ENCODE peak calls at places on chromosomes 1 and 21, in four cellular contexts. N is neural progenitor cell, V is ovary, Q is thoracic aorta. T is an unnamed sample.

GRCh38 chr21:42646836-42647235 is 6.6 kb upstream of the PDE9A start:
- DNase-seq in V (no peak), Q (no peak), N (no peak), T (no peak)

GRCh38 chr1:8061210-8061609 is 35.1 kb upstream of the ERRFI1 start:
- DNase-seq in N (no peak), V (no peak), Q (no peak), T (no peak)

GRCh38 chr1:21852282-21853129 is 40.4 kb downstream of the LDLRAD2 start:
- DNase-seq in Q (no peak), N (no peak), V (no peak), T (no peak)

GRCh38 chr1:24635195-24635843 is 7.8 kb upstream of the SRRM1 start:
- DNase-seq in N (peak; percentile 75), V (no peak), Q (no peak), T (no peak)

GRCh38 chr1:230972855-230973271 is 5.8 kb downstream of the TTC13 start:
- DNase-seq in Q (no peak), V (no peak), N (no peak), T (no peak)

GRCh38 chr1:20964540-20965484 is 177.7 kb upstream of the HP1BP3 start:
- DNase-seq in N (no peak), V (no peak), Q (no peak), T (no peak)

GRCh38 chr1:22654692-22655091 is 1.7 kb downstream of the C1QB start:
- DNase-seq in N (no peak), Q (no peak), V (no peak), T (no peak)

GRCh38 chr1:238063454-238063853 is 172.7 kb upstream of the ZP4 start:
- DNase-seq in N (no peak), Q (no peak), V (no peak), T (no peak)

GRCh38 chr1:15852828-15853302 is 5.4 kb downstream of the SPEN start:
- DNase-seq in V (no peak), Q (no peak), N (no peak), T (no peak)
- H3K27ac ChIP-seq in V (no peak overlapping the region), Q (no peak overlapping the region), N (no peak overlapping the region), T (peak overlapping the region; percentile 98)

GRCh38 chr1:113053344-113054138 is 19.5 kb upstream of the LRIG2 start:
- DNase-seq in N (no peak), V (no peak), Q (no peak), T (no peak)

GRCh38 chr1:113058861-113059441 is 14.0 kb upstream of the LRIG2 start:
- DNase-seq in V (no peak), N (peak; percentile 28), Q (no peak), T (no peak)

GRCh38 chr1:113055570-113055969 is 17.4 kb upstream of the LRIG2 start:
- DNase-seq in N (no peak), V (no peak), Q (no peak), T (no peak)

GRCh38 chr1:113057006-113057405 is 16.0 kb upstream of the LRIG2 start:
- DNase-seq in Q (no peak), V (peak; percentile 23), N (peak; percentile 19), T (no peak)
- TF ChIP-seq CTCF in Q (no peak), V (no peak), N (no peak), T (no peak)

GRCh38 chr1:6962956-6963915 is 178.0 kb downstream of the CAMTA1 start:
- DNase-seq in Q (no peak), V (peak; percentile 63), N (peak; percentile 99), T (no peak)

GRCh38 chr1:6960291-6960758 is 175.1 kb downstream of the CAMTA1 start:
- DNase-seq in Q (no peak), N (no peak), V (peak; percentile 59), T (no peak)

GRCh38 chr1:6961289-6961688 is 176.0 kb downstream of the CAMTA1 start:
- DNase-seq in V (no peak), Q (no peak), N (no peak), T (no peak)

GRCh38 chr1:6962390-6962955 is 177.2 kb downstream of the CAMTA1 start:
- DNase-seq in V (peak; percentile 47), Q (no peak), N (peak; percentile 99), T (no peak)

DNA sequence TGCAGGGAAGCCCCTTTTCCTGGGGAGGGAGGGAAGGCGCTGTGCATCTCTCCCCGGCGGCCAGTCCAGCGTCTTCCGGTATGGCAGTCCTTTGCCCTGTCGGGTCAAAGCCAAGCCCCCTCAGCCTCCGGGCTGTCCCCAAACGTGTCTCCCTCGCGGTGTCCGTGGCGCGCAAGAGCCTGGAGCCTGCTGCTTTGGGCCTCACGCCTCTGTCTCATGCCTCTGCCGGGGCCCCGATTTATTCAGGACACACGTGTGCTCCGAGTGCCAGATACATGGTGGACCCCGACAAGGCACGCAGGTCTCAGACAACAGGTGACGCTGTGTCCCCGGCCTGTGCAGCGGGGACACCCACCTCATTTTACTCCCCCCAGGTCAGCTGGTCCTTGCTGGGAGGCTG is 176.7 kb downstream of the CAMTA1 start:
- DNase-seq in Q (no peak), N (no peak), V (no peak), T (no peak)
- H3K27ac ChIP-seq in Q (no peak overlapping the region), N (no peak overlapping the region), V (no peak overlapping the region), T (no peak overlapping the region)

DNA sequence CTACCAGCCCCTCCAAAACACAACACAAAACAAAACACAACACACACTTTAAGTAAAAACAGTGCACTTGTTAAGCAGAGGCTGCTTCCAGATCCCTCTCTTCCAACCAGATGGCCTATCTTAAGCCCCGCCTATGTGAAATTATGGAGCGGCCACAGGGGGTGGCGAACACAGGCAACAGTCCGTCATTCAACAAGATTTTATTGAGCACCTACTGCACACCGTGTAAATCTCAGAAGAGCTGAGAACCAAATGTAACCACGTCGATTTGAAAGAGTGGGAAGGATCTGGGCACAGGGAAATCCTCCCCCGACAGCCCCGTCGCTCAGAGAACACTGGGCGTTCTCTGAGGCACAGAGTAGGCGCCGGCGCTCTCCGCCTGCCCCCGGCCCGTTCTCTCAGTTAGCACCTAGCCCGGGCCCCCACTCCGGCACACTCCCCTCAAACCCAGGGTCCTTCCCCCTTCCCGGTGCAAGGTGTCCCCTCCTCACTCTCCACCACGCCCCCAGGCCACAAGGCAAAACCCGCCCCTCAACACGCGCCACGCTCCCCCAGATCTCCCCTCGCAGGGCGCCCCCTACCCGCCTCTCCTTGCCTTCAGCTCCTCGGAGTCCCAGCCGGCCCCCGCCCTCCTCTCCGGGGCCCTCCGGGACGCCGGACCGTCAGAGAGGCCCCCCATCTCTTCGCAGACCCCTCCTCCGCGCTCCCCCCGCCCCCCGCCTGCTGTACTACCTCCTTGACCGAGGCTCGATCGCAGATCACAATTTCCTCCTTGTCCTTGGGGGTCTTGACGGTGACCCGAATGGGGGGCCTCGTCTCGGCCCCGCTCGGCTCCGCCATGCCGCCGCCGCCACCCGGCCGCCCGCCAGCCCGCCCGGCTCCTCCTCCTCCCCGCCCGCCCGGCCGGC is 482 bp downstream of the UBQLN4 start:
- DNase-seq in N (peak; percentile 94), Q (peak; percentile 9), V (peak; percentile 65), T (peak; percentile 35)
- TF ChIP-seq CTCF in N (peak; percentile 55), Q (no peak), V (no peak), T (no peak)

GRCh38 chr1:226688056-226688748 is 50.9 kb downstream of the ITPKB start:
- DNase-seq in Q (no peak), V (no peak), N (peak; percentile 52), T (no peak)
- H3K27ac ChIP-seq in Q (peak overlapping the region; percentile 32), V (no peak overlapping the region), N (no peak overlapping the region), T (no peak overlapping the region)

DNA sequence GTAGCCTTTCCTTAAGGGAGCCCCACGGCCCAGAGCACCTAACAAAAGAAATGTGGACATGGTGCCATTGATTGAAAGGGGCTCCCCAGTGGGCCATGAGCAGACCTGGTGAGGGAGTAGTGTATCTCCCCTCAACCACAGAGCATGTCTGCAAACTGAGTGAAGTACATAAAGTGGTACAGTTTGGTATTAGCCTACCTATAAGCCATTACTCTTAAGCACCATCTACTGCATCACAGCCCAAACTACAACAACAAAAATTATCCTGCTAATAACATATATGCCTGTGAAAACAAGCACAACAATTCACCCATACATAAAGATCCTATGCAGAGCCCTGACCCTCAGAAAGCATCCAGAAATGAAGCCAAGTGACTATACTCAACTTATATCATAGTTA is 407.8 kb downstream of the PTPRC start:
- DNase-seq in Q (no peak), N (no peak), V (no peak), T (no peak)
- TF ChIP-seq CTCF in Q (no peak), N (no peak), V (no peak), T (no peak)

DNA sequence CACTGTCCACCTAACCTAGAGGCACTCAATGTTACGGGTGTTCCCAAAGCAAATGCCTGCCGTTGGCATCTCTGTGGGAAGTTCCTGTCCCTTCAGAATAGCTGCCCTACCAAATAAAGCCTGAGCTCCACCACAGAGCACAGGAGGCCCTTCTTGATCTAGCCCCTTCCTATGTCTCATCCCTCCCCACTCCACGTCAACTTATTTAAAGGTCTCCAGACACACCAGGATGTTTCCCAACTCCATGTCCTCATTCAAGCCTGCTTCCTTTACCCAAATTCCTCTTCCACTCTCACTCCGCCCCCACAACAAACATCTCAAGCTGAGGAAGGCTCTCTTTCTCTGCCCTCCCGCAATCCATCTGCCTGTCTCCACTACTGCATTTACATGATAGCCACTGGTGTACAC is 87.7 kb downstream of the TGFBR3 start:
- DNase-seq in N (no peak), Q (no peak), V (no peak), T (no peak)
- H3K27ac ChIP-seq in N (no peak overlapping the region), Q (no peak overlapping the region), V (no peak overlapping the region), T (peak overlapping the region; percentile 92)

DNA sequence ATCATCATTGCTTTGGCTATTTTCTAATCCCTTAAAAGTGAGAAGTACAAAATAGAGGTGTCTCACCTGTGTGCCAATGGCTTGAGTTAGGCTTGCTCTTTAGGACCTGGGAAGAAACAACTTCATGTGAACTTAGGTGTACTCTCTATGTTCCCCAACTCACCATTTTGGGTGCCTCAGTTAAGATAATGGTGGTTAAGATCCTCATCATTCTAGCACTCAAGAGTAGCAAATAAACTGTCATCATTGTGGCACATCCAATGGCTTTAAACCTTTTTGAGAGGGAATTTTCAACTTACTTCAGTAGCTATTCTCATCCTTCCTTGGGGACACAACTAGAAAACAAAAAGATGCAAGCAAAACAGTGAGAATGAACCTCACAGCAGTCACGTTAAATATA is 1.3 kb downstream of the GAS5 start:
- DNase-seq in N (no peak), Q (no peak), V (no peak), T (no peak)
- TF ChIP-seq CTCF in N (no peak), Q (no peak), V (no peak), T (no peak)

DNA sequence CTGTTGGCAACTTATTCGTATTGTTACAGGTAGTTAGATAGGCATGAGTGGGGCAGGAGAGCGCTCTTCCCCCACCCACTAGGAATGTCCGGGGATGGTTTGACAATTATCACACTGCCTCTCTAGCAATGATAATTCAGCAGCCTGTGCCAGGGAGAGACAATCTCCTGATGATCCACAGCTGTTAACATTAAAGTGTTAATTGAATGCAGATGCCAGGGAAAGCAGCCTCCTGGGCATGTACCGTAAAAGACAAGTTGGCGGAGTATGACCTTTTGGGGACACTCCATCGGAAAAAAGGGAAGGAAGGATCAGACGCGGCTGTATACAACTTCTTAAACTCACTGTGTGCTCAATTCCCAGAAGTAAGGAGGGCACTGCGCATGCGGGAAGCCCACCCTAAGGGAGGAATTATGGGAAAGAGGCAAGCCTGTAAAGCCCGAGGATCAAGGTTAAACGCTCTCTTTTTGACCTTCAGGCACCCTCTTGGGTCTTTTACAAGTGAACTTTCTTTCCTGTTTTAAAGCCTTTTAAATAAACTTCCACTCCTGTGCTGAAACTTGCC is 62.6 kb downstream of the MAP3K7CL start:
- DNase-seq in N (no peak), Q (no peak), V (no peak), T (no peak)
- H3K27ac ChIP-seq in N (no peak overlapping the region), Q (no peak overlapping the region), V (no peak overlapping the region), T (no peak overlapping the region)